ENCODE peak calls at places on chromosome 5, in nine cellular contexts. One of them, this sample, is unnamed.

GRCh38 chr5:131983244-131983771 is 28.1 kb downstream of the ACSL6 start:
- DNase-seq in cardiac muscle cell: no peak
- DNase-seq in body of pancreas: no peak
- DNase-seq in suprapubic skin: no peak
- DNase-seq in CD4-positive, CD25-positive, alpha-beta regulatory T cell: no peak
- DNase-seq in aorta: no peak
- DNase-seq in PC-9: no peak
- DNase-seq in iPS DF 6.9: no peak
- DNase-seq in hepatocyte: no peak
- DNase-seq in this sample: no peak

GRCh38 chr5:80713640-80714039 is 58.9 kb upstream of the DHFR start:
- DNase-seq in PC-9: no peak
- DNase-seq in aorta: no peak
- DNase-seq in cardiac muscle cell: no peak
- DNase-seq in CD4-positive, CD25-positive, alpha-beta regulatory T cell: no peak
- DNase-seq in suprapubic skin: no peak
- DNase-seq in iPS DF 6.9: no peak
- DNase-seq in hepatocyte: no peak
- DNase-seq in body of pancreas: no peak
- DNase-seq in this sample: no peak

GRCh38 chr5:132489051-132489770 is 1.4 kb downstream of the IRF1 start:
- DNase-seq in aorta: no peak
- DNase-seq in suprapubic skin: no peak
- DNase-seq in iPS DF 6.9: no peak
- DNase-seq in cardiac muscle cell: no peak
- DNase-seq in hepatocyte: peak; percentile 6
- DNase-seq in PC-9: no peak
- DNase-seq in body of pancreas: no peak
- DNase-seq in CD4-positive, CD25-positive, alpha-beta regulatory T cell: no peak
- DNase-seq in this sample: peak; percentile 34

GRCh38 chr5:42837601-42838000 is 25.9 kb upstream of the SELENOP start:
- DNase-seq in iPS DF 6.9: no peak
- DNase-seq in CD4-positive, CD25-positive, alpha-beta regulatory T cell: no peak
- DNase-seq in aorta: no peak
- DNase-seq in hepatocyte: no peak
- DNase-seq in PC-9: no peak
- DNase-seq in suprapubic skin: no peak
- DNase-seq in body of pancreas: no peak
- DNase-seq in cardiac muscle cell: no peak
- DNase-seq in this sample: no peak

GRCh38 chr5:10403829-10404228 is 37.9 kb upstream of the ROPN1L start:
- DNase-seq in cardiac muscle cell: no peak
- DNase-seq in iPS DF 6.9: no peak
- DNase-seq in CD4-positive, CD25-positive, alpha-beta regulatory T cell: no peak
- DNase-seq in aorta: no peak
- DNase-seq in hepatocyte: no peak
- DNase-seq in PC-9: no peak
- DNase-seq in suprapubic skin: no peak
- DNase-seq in body of pancreas: no peak
- DNase-seq in this sample: no peak

GRCh38 chr5:73793911-73794310 is 167.9 kb downstream of the ARHGEF28 start:
- DNase-seq in PC-9: no peak
- DNase-seq in hepatocyte: no peak
- DNase-seq in CD4-positive, CD25-positive, alpha-beta regulatory T cell: no peak
- DNase-seq in aorta: no peak
- DNase-seq in cardiac muscle cell: no peak
- DNase-seq in iPS DF 6.9: no peak
- DNase-seq in suprapubic skin: no peak
- DNase-seq in body of pancreas: no peak
- DNase-seq in this sample: no peak

GRCh38 chr5:102625446-102625845 is 126.6 kb upstream of the SLCO6A1 start:
- DNase-seq in hepatocyte: no peak
- DNase-seq in body of pancreas: no peak
- DNase-seq in CD4-positive, CD25-positive, alpha-beta regulatory T cell: no peak
- DNase-seq in aorta: no peak
- DNase-seq in PC-9: no peak
- DNase-seq in suprapubic skin: no peak
- DNase-seq in cardiac muscle cell: no peak
- DNase-seq in iPS DF 6.9: no peak
- DNase-seq in this sample: no peak

GRCh38 chr5:67028371-67028770 is 168.2 kb downstream of the CD180 start:
- DNase-seq in cardiac muscle cell: no peak
- DNase-seq in PC-9: no peak
- DNase-seq in iPS DF 6.9: no peak
- DNase-seq in hepatocyte: no peak
- DNase-seq in CD4-positive, CD25-positive, alpha-beta regulatory T cell: no peak
- DNase-seq in suprapubic skin: no peak
- DNase-seq in body of pancreas: no peak
- DNase-seq in aorta: no peak
- DNase-seq in this sample: no peak

GRCh38 chr5:127785098-127785927 is 82.1 kb downstream of the CCDC192 start:
- DNase-seq in body of pancreas: no peak
- DNase-seq in aorta: no peak
- DNase-seq in cardiac muscle cell: no peak
- DNase-seq in suprapubic skin: no peak
- DNase-seq in iPS DF 6.9: no peak
- DNase-seq in CD4-positive, CD25-positive, alpha-beta regulatory T cell: peak; percentile 1
- DNase-seq in PC-9: no peak
- DNase-seq in hepatocyte: peak; percentile 7
- DNase-seq in this sample: peak; percentile 83

GRCh38 chr5:78547171-78547570 is 101.4 kb downstream of the LHFPL2 start:
- DNase-seq in PC-9: no peak
- DNase-seq in CD4-positive, CD25-positive, alpha-beta regulatory T cell: no peak
- DNase-seq in hepatocyte: no peak
- DNase-seq in body of pancreas: no peak
- DNase-seq in cardiac muscle cell: no peak
- DNase-seq in suprapubic skin: no peak
- DNase-seq in iPS DF 6.9: no peak
- DNase-seq in aorta: no peak
- DNase-seq in this sample: peak; percentile 79

GRCh38 chr5:93603711-93604118 is 20.7 kb downstream of the NR2F1 start:
- DNase-seq in iPS DF 6.9: no peak
- DNase-seq in body of pancreas: no peak
- DNase-seq in hepatocyte: no peak
- DNase-seq in PC-9: no peak
- DNase-seq in cardiac muscle cell: no peak
- DNase-seq in aorta: no peak
- DNase-seq in suprapubic skin: no peak
- DNase-seq in CD4-positive, CD25-positive, alpha-beta regulatory T cell: no peak
- DNase-seq in this sample: no peak

GRCh38 chr5:149418910-149419531 is 39.9 kb upstream of the IL17B start:
- DNase-seq in CD4-positive, CD25-positive, alpha-beta regulatory T cell: no peak
- DNase-seq in hepatocyte: peak; percentile 9
- DNase-seq in cardiac muscle cell: no peak
- DNase-seq in iPS DF 6.9: no peak
- DNase-seq in aorta: peak; percentile 29
- DNase-seq in suprapubic skin: no peak
- DNase-seq in PC-9: no peak
- DNase-seq in body of pancreas: no peak
- DNase-seq in this sample: no peak

GRCh38 chr5:169222934-169223594 is 77.9 kb downstream of the SLIT3 start:
- DNase-seq in suprapubic skin: no peak
- DNase-seq in cardiac muscle cell: no peak
- DNase-seq in body of pancreas: no peak
- DNase-seq in iPS DF 6.9: no peak
- DNase-seq in PC-9: no peak
- DNase-seq in aorta: no peak
- DNase-seq in CD4-positive, CD25-positive, alpha-beta regulatory T cell: no peak
- DNase-seq in hepatocyte: no peak
- DNase-seq in this sample: no peak

GRCh38 chr5:147882586-147883313 is 4.2 kb downstream of the SCGB3A2 start:
- DNase-seq in body of pancreas: no peak
- DNase-seq in PC-9: no peak
- DNase-seq in iPS DF 6.9: no peak
- DNase-seq in cardiac muscle cell: peak; percentile 71
- DNase-seq in aorta: no peak
- DNase-seq in suprapubic skin: no peak
- DNase-seq in CD4-positive, CD25-positive, alpha-beta regulatory T cell: no peak
- DNase-seq in hepatocyte: peak; percentile 25
- DNase-seq in this sample: no peak

GRCh38 chr5:180604271-180604670 is 13.0 kb upstream of the SCGB3A1 start:
- DNase-seq in suprapubic skin: no peak
- DNase-seq in cardiac muscle cell: no peak
- DNase-seq in CD4-positive, CD25-positive, alpha-beta regulatory T cell: no peak
- DNase-seq in PC-9: no peak
- DNase-seq in body of pancreas: peak; percentile 4
- DNase-seq in hepatocyte: no peak
- DNase-seq in iPS DF 6.9: no peak
- DNase-seq in aorta: peak; percentile 29
- DNase-seq in this sample: no peak

GRCh38 chr5:97100486-97100885 is 41.9 kb downstream of the LIX1 start:
- DNase-seq in body of pancreas: no peak
- DNase-seq in suprapubic skin: no peak
- DNase-seq in cardiac muscle cell: no peak
- DNase-seq in aorta: no peak
- DNase-seq in PC-9: no peak
- DNase-seq in iPS DF 6.9: no peak
- DNase-seq in CD4-positive, CD25-positive, alpha-beta regulatory T cell: no peak
- DNase-seq in hepatocyte: no peak
- DNase-seq in this sample: no peak

DNA sequence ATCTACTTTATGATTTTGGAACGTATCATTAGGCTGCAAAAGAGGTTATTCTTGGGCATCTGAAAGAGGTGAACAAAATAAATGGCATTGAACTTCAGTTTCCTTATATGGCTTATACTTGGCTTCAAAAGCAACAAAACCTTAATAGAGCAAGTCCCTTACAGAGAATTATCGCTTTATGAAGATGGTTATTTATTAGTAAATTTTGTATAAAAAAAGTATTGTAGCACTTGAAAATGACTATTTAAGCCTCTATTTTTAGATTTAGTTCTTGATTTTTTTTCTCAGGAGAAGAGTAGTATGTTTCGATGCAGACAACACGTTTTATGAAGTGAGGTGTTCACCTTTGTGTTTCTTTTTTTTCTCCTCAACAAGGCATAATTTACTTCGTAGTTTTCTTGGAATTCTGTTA is 2.0 kb downstream of the ERBIN start:
- DNase-seq in CD4-positive, CD25-positive, alpha-beta regulatory T cell: peak; percentile 20
- DNase-seq in iPS DF 6.9: no peak
- DNase-seq in PC-9: no peak
- DNase-seq in suprapubic skin: no peak
- DNase-seq in body of pancreas: no peak
- DNase-seq in aorta: no peak
- DNase-seq in cardiac muscle cell: no peak
- DNase-seq in hepatocyte: no peak
- DNase-seq in this sample: peak; percentile 30
- H3K4me3 ChIP-seq in CD4-positive, CD25-positive, alpha-beta regulatory T cell: peak overlapping the region; percentile 100
- H3K4me3 ChIP-seq in iPS DF 6.9: peak overlapping the region; percentile 13
- H3K4me3 ChIP-seq in PC-9: peak overlapping the region; percentile 99
- H3K4me3 ChIP-seq in suprapubic skin: peak overlapping the region; percentile 100
- H3K4me3 ChIP-seq in body of pancreas: peak overlapping the region; percentile 84
- H3K4me3 ChIP-seq in aorta: peak overlapping the region; percentile 95
- H3K4me3 ChIP-seq in cardiac muscle cell: peak overlapping the region; percentile 66
- H3K4me3 ChIP-seq in hepatocyte: peak overlapping the region; percentile 70
- H3K4me3 ChIP-seq in this sample: peak overlapping the region; percentile 99

GRCh38 chr5:177473461-177473991 is at the start of gene DBN1:
- DNase-seq in aorta: no peak
- DNase-seq in CD4-positive, CD25-positive, alpha-beta regulatory T cell: no peak
- DNase-seq in body of pancreas: peak; percentile 53
- DNase-seq in suprapubic skin: no peak
- DNase-seq in hepatocyte: peak; percentile 89
- DNase-seq in PC-9: no peak
- DNase-seq in cardiac muscle cell: peak; percentile 86
- DNase-seq in iPS DF 6.9: no peak
- DNase-seq in this sample: no peak
- H3K4me1 ChIP-seq in aorta: no peaks in the 10 kb centered on the region
- H3K4me1 ChIP-seq in CD4-positive, CD25-positive, alpha-beta regulatory T cell: peaks cover 10% of the 10 kb centered on the region
- H3K4me1 ChIP-seq in body of pancreas: peaks cover 18% of the 10 kb centered on the region
- H3K4me1 ChIP-seq in suprapubic skin: peaks cover 62% of the 10 kb centered on the region
- H3K4me1 ChIP-seq in hepatocyte: peaks cover 17% of the 10 kb centered on the region
- H3K4me1 ChIP-seq in PC-9: peaks cover 22% of the 10 kb centered on the region
- H3K4me1 ChIP-seq in cardiac muscle cell: peaks cover 9% of the 10 kb centered on the region
- H3K4me1 ChIP-seq in iPS DF 6.9: peaks cover 27% of the 10 kb centered on the region
- H3K4me1 ChIP-seq in this sample: peaks cover 60% of the 10 kb centered on the region

DNA sequence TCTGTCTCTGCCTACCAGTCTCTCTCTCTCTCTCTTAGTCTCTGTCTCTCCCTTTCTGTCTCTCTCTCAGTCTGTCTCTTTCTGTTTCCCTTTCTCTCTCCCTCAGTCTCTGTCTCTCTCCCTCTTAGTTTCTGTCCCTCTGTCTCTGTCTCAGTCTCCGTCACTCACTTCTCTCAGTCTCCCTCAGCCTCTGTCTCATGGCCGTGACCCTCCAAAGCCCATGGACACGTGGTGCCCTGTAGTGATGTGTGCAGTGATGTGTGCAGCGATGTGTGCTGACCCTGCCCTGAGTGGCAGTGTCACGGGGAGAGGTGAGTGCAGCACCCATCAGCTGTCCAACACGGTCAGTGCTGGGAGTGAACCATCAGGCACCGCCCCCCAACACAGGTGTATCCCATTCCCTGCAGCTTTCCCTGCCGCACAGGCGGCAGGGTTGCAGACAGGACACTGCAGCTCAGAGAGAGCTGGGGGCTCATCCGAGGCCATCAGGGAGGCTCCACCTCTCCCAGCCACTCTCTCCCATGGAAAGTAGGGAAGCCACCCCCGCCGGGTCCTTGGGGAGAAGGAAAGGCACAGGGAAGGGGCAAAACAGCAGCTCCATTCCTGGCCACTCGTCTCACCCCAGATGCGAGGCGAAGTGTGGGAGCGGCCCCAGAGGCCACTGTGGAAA is 794 bp upstream of the LRRC14B start:
- DNase-seq in iPS DF 6.9: no peak
- DNase-seq in CD4-positive, CD25-positive, alpha-beta regulatory T cell: no peak
- DNase-seq in PC-9: no peak
- DNase-seq in hepatocyte: no peak
- DNase-seq in cardiac muscle cell: no peak
- DNase-seq in aorta: no peak
- DNase-seq in body of pancreas: no peak
- DNase-seq in suprapubic skin: peak; percentile 49
- DNase-seq in this sample: no peak
- H3K27ac ChIP-seq in iPS DF 6.9: no peak overlapping the region
- H3K27ac ChIP-seq in CD4-positive, CD25-positive, alpha-beta regulatory T cell: no peak overlapping the region
- H3K27ac ChIP-seq in PC-9: no peak overlapping the region
- H3K27ac ChIP-seq in hepatocyte: no peak overlapping the region
- H3K27ac ChIP-seq in cardiac muscle cell: peak overlapping the region; percentile 56
- H3K27ac ChIP-seq in aorta: no peak overlapping the region
- H3K27ac ChIP-seq in body of pancreas: no peak overlapping the region
- H3K27ac ChIP-seq in suprapubic skin: no peak overlapping the region
- H3K27ac ChIP-seq in this sample: no peak overlapping the region

DNA sequence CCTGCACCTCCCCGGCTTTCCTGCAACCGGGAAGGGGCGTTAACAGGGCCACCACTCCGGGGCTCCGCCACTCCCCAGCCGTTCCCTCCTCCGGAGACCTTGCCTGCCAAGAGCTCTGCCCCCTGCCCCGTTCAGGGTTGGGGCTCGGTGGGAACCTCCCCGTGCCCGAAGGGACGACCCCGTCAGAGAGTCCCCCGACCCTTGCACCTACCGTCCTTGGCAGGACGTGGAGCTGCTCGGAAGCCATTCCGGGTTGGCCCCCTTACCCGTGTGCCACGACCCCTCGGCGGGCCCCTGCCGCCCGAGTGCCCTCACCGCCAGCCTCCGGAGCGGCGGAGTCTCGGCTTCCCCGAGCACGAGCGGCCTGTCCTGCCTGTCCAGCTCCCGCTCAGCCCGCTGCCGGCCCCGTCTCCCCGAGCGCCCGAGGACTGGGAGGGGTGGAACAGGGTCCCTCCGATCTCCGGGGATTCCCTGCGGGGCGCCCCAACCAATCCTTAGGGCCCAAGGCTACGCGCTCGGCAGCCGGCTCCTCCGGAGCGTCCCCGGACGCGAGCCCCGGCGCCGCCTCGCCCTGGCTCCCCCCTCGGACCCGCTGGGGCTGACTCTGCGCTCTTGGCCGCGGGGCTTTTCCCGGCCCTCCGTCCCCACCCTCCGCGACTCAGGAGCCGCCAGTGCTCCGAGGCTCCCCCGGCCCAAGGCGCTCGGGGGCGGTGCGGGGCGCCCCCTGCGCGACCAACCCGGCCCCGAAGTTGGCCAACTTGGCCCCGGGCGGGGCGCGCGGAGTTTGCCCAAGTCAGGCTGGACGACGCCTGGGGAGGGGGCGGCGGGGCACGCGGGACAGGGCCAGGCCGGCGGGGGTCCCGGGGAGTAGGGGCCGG is 721 bp downstream of the ADAMTS2 start:
- DNase-seq in cardiac muscle cell: peak; percentile 44
- DNase-seq in CD4-positive, CD25-positive, alpha-beta regulatory T cell: no peak
- DNase-seq in PC-9: no peak
- DNase-seq in body of pancreas: no peak
- DNase-seq in iPS DF 6.9: no peak
- DNase-seq in aorta: peak; percentile 60
- DNase-seq in hepatocyte: peak; percentile 33
- DNase-seq in suprapubic skin: no peak
- DNase-seq in this sample: no peak
- H3K4me3 ChIP-seq in cardiac muscle cell: peak overlapping the region; percentile 72
- H3K4me3 ChIP-seq in CD4-positive, CD25-positive, alpha-beta regulatory T cell: no peak overlapping the region
- H3K4me3 ChIP-seq in PC-9: no peak overlapping the region
- H3K4me3 ChIP-seq in body of pancreas: no peak overlapping the region
- H3K4me3 ChIP-seq in iPS DF 6.9: peak overlapping the region; percentile 73
- H3K4me3 ChIP-seq in aorta: peak overlapping the region; percentile 76
- H3K4me3 ChIP-seq in hepatocyte: peak overlapping the region; percentile 67
- H3K4me3 ChIP-seq in suprapubic skin: peak overlapping the region; percentile 74
- H3K4me3 ChIP-seq in this sample: peak overlapping the region; percentile 49

This sample was measured in SJSA1.